ENCODE peak calls at places on chromosomes 16 and 17, in ten cellular contexts. B is upper lobe of right lung; Z is left lung; F is CD4-positive, CD25-positive, alpha-beta regulatory T cell; O is pancreas; G is aorta; R is mucosa of descending colon; T is GM12878; P is psoas muscle; A is right lobe of liver. N is an unnamed sample.

GRCh38 chr17:48843172-48843900 is 12.5 kb downstream of the CALCOCO2 start:
- ATAC-seq in F (no peak), R (peak; percentile 17), A (no peak), T (no peak), Z (no peak), P (peak; percentile 75), B (no peak), O (no peak), G (no peak), N (no peak)

GRCh38 chr17:69223809-69224208 is 4.8 kb downstream of the ABCA10 start:
- ATAC-seq in P (no peak), Z (no peak), R (no peak), G (no peak), A (no peak), B (no peak), O (no peak), T (peak; percentile 95), F (no peak), N (no peak)

GRCh38 chr16:57735755-57736418 is at the start of gene KATNB1:
- ATAC-seq in B (no peak), G (no peak), A (peak; percentile 38), O (peak; percentile 43), P (no peak), Z (peak; percentile 36), R (peak; percentile 24), F (no peak), T (peak; percentile 52), N (peak; percentile 23)

GRCh38 chr17:68909066-68909465 is 46.1 kb downstream of the ABCA8 start:
- ATAC-seq in B (peak; percentile 91), A (peak; percentile 47), G (peak; percentile 85), F (no peak), T (peak; percentile 81), Z (peak; percentile 83), O (peak; percentile 47), R (peak; percentile 62), P (peak; percentile 58), N (peak; percentile 83)

GRCh38 chr16:59181821-59182420 is 447.8 kb upstream of the GOT2 start:
- ATAC-seq in G (no peak), F (no peak), A (peak; percentile 19), O (no peak), P (no peak), R (no peak), Z (no peak), B (peak; percentile 44), T (no peak), N (no peak)

GRCh38 chr17:57537524-57538410 is 207.3 kb downstream of the CCDC182 start:
- ATAC-seq in P (no peak), F (no peak), A (no peak), T (peak; percentile 65), O (peak; percentile 36), G (no peak), R (no peak), Z (no peak), B (no peak), N (no peak)

GRCh38 chr17:17508641-17509591 is 12.7 kb upstream of the RASD1 start:
- ATAC-seq in O (no peak), G (no peak), T (no peak), P (no peak), R (no peak), A (no peak), F (no peak), B (no peak), Z (no peak), N (no peak)

GRCh38 chr17:79051306-79051705 is 23.3 kb upstream of the ENGASE start:
- ATAC-seq in P (no peak), T (no peak), F (no peak), R (no peak), G (no peak), O (no peak), A (no peak), Z (no peak), B (no peak), N (no peak)

GRCh38 chr16:17395849-17396480 is 74.8 kb downstream of the XYLT1 start:
- ATAC-seq in A (no peak), P (no peak), B (peak; percentile 29), O (peak; percentile 77), F (no peak), G (peak; percentile 37), R (peak; percentile 68), T (no peak), Z (peak; percentile 4), N (peak; percentile 54)

GRCh38 chr17:55351027-55351625 is 70.5 kb downstream of the MMD start:
- ATAC-seq in T (no peak), R (no peak), B (peak; percentile 50), Z (no peak), O (no peak), F (no peak), G (no peak), A (no peak), P (no peak), N (no peak)

GRCh38 chr17:77864234-77865108 is 94.0 kb upstream of the TNRC6C start:
- ATAC-seq in P (peak; percentile 44), A (no peak), G (no peak), R (peak; percentile 21), O (no peak), Z (no peak), F (no peak), T (no peak), B (no peak), N (peak; percentile 23)

GRCh38 chr17:30832438-30832790 is 648 bp downstream of the ATAD5 start:
- ATAC-seq in T (peak; percentile 16), Z (no peak), R (no peak), P (no peak), A (no peak), B (no peak), O (no peak), G (no peak), F (no peak), N (no peak)

DNA sequence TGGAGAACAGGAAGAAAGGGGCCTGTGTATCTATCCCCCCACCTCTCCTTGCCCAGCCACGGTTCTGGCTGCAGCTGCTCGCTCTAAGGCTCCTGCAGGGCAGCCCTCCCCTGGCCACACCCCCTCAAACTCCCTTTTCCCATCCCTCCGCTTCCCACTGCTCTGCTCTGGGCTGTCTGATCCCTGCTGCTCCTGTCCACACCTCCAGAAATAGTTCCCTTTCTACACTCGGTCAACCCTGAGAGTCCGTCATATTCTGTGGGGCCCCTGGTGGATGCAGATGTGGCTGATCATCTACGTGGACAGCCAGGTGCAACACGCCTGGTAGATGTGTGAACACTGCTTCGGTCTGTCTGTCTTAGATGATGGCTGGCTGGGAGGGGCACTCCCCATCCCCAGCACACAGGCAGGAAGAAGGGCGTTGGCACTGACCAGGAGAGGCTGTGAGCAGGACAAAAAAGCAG is 19.3 kb upstream of the KRT19 start:
- ATAC-seq in F (no peak), O (no peak), G (peak; percentile 15), A (no peak), B (no peak), R (peak; percentile 29), T (no peak), P (no peak), Z (no peak), N (no peak)
- H3K4me3 ChIP-seq in F (no peak overlapping the region), O (no peak overlapping the region), G (no peak overlapping the region), A (no peak overlapping the region), B (no peak overlapping the region), R (no peak overlapping the region), T (no peak overlapping the region), P (no peak overlapping the region), Z (no peak overlapping the region), N (no peak overlapping the region)

GRCh38 chr16:85370881-85371651 is 242.1 kb upstream of the GSE1 start:
- ATAC-seq in A (no peak), P (no peak), Z (peak; percentile 91), T (no peak), G (peak; percentile 84), B (peak; percentile 81), F (no peak), R (peak; percentile 89), O (peak; percentile 41), N (peak; percentile 49)
- H3K4me3 ChIP-seq in A (no peak overlapping the region), P (no peak overlapping the region), Z (no peak overlapping the region), T (no peak overlapping the region), G (no peak overlapping the region), B (peak overlapping the region; percentile 26), F (no peak overlapping the region), R (no peak overlapping the region), O (no peak overlapping the region), N (no peak overlapping the region)

GRCh38 chr17:7352559-7352889 is 562 bp downstream of the KCTD11 start:
- ATAC-seq in T (no peak), F (no peak), P (no peak), R (no peak), A (no peak), O (no peak), B (no peak), Z (no peak), G (no peak), N (no peak)

GRCh38 chr17:7354262-7354781 is 634 bp upstream of the TMEM95 start:
- ATAC-seq in Z (no peak), G (no peak), T (no peak), R (peak; percentile 1), A (no peak), O (no peak), F (no peak), P (no peak), B (no peak), N (no peak)

GRCh38 chr17:7351665-7352558 is at the start of gene KCTD11:
- ATAC-seq in P (peak; percentile 75), F (peak; percentile 51), A (peak; percentile 80), T (peak; percentile 81), Z (peak; percentile 82), G (peak; percentile 85), R (peak; percentile 85), B (peak; percentile 85), O (peak; percentile 82), N (peak; percentile 82)

GRCh38 chr17:7355053-7355452 is at the start of gene TMEM95:
- ATAC-seq in A (no peak), R (no peak), G (no peak), O (no peak), Z (no peak), T (no peak), B (no peak), P (no peak), F (no peak), N (no peak)

DNA sequence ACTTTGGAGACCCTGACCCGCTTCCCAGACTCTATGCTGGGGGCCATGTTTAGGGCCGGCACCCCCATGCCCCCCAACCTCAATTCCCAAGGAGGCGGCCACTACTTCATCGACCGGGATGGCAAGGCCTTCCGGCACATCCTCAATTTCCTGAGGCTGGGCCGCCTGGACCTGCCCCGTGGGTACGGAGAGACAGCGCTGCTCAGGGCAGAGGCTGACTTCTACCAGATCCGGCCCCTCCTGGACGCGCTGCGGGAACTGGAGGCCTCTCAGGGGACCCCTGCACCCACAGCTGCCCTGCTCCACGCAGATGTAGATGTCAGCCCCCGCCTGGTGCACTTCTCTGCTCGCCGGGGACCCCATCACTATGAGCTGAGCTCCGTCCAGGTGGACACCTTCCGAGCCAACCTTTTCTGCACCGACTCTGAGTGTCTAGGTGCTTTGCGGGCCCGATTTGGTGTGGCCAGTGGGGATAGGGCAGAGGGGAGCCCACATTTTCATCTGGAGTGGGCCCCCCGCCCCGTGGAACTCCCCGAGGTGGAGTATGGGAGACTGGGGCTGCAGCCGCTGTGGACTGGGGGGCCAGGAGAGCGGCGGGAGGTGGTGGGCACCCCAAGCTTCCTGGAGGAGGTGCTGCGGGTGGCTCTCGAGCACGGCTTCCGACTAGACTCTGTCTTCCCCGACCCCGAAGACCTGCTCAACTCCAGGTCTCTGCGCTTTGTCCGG is 1.1 kb downstream of the KCTD11 start:
- ATAC-seq in B (no peak), R (no peak), G (no peak), F (no peak), Z (no peak), A (no peak), P (no peak), O (no peak), T (no peak), N (no peak)
- H3K4me3 ChIP-seq in B (peak overlapping the region; percentile 94), R (no peak overlapping the region), G (peak overlapping the region; percentile 84), F (no peak overlapping the region), Z (peak overlapping the region; percentile 90), A (no peak overlapping the region), P (peak overlapping the region; percentile 98), O (peak overlapping the region; percentile 82), T (peak overlapping the region; percentile 88), N (peak overlapping the region; percentile 91)

GRCh38 chr17:718075-718474 is 3.4 kb upstream of the VPS53 start:
- ATAC-seq in A (no peak), R (no peak), P (no peak), O (no peak), F (no peak), T (no peak), G (no peak), B (no peak), Z (no peak), N (no peak)
- H3K4me3 ChIP-seq in A (no peak overlapping the region), R (no peak overlapping the region), P (no peak overlapping the region), O (no peak overlapping the region), F (no peak overlapping the region), T (no peak overlapping the region), G (no peak overlapping the region), B (no peak overlapping the region), Z (no peak overlapping the region), N (no peak overlapping the region)

N was measured in gastroesophageal sphincter.